ENCODE peak calls at places on chromosome 18, in four cellular contexts. Y, B, C and K are unnamed samples.

GRCh38 chr18:8813621-8814020 is 108.3 kb downstream of the MTCL1 start:
- DNase-seq in B (no peak), Y (peak), C (peak), K (peak)

GRCh38 chr18:77063256-77063655 is 69.3 kb downstream of the MBP start:
- DNase-seq in B (peak), Y (peak), C (peak), K (no peak)

GRCh38 chr18:8890957-8891464 is 185.7 kb downstream of the MTCL1 start:
- DNase-seq in Y (peak), C (peak), B (no peak), K (peak)

GRCh38 chr18:35605686-35606417 is 24.3 kb downstream of the GALNT1 start:
- DNase-seq in B (no peak), Y (peak), C (peak), K (peak)

GRCh38 chr18:7737483-7737882 is 170.4 kb downstream of the PTPRM start:
- DNase-seq in C (no peak), Y (no peak), B (no peak), K (no peak)

GRCh38 chr18:22999212-22999611 is 66.1 kb downstream of the RBBP8 start:
- DNase-seq in B (no peak), C (peak), Y (no peak), K (peak)

GRCh38 chr18:6484659-6485058 is 69.9 kb upstream of the L3MBTL4 start:
- DNase-seq in C (no peak), B (no peak), Y (no peak), K (no peak)

GRCh38 chr18:75227535-75227934 is 16.9 kb downstream of the TSHZ1 start:
- DNase-seq in C (no peak), B (no peak), Y (no peak), K (no peak)

GRCh38 chr18:9742588-9743131 is 34.6 kb downstream of the RAB31 start:
- DNase-seq in B (no peak), Y (no peak), C (peak), K (peak)

GRCh38 chr18:44185981-44186380 is 494.7 kb upstream of the SETBP1 start:
- DNase-seq in B (no peak), Y (no peak), C (no peak), K (peak)

GRCh38 chr18:78757014-78757413 is 222.6 kb upstream of the SALL3 start:
- DNase-seq in C (no peak), B (no peak), Y (no peak), K (no peak)

GRCh38 chr18:5600376-5601071 is 56.7 kb upstream of the EPB41L3 start:
- DNase-seq in B (no peak), Y (peak), C (peak), K (peak)

GRCh38 chr18:66560092-66560491 is 43.8 kb downstream of the CDH19 start:
- DNase-seq in Y (peak), B (no peak), C (no peak), K (peak)

GRCh38 chr18:56831988-56832387 is 180.8 kb downstream of the WDR7 start:
- DNase-seq in Y (peak), C (peak), B (no peak), K (no peak)

GRCh38 chr18:51279367-51279984 is 82.0 kb upstream of the MEX3C start:
- DNase-seq in C (no peak), B (peak), Y (no peak), K (no peak)

GRCh38 chr18:61892683-61893303 is at the start of gene RNF152:
- DNase-seq in B (no peak), Y (peak), C (peak), K (peak)

GRCh38 chr18:14907420-14907819 is 159.4 kb downstream of the ANKRD30B start:
- DNase-seq in Y (no peak), B (no peak), C (no peak), K (no peak)

GRCh38 chr18:10927980-10928605 is 221.3 kb downstream of the PIEZO2 start:
- DNase-seq in C (peak), Y (peak), B (peak), K (peak)
- H3K4me2 ChIP-seq in C (peak), Y (peak), B (peak), K (peak)

GRCh38 chr18:1304392-1304992 is 399.8 kb downstream of the ADCYAP1 start:
- DNase-seq in B (no peak), C (no peak), Y (no peak), K (no peak)
- H3K4me2 ChIP-seq in B (no peak), C (no peak), Y (no peak), K (no peak)

DNA sequence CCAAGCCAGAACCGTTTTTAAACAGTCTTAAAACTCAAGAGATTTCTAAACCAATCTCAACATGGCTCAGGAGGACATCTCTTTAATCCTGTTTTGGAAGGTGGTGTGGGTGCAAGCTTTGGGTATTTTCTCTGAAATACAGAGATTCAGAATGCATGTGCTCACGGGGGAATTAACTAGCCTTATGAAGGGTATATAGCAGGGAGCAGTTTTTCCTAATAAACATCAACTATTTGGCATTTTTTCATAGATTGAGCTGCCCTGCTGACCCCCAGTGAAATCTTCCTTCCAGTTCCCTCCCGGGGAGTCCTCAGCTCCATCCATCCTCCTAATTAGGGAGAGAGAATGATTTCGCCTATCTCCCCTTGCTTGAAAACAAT is 122.6 kb downstream of the SMAD7 start:
- DNase-seq in Y (no peak), B (no peak), C (no peak), K (no peak)
- H3K4me2 ChIP-seq in Y (peak), B (no peak), C (peak), K (peak)

DNA sequence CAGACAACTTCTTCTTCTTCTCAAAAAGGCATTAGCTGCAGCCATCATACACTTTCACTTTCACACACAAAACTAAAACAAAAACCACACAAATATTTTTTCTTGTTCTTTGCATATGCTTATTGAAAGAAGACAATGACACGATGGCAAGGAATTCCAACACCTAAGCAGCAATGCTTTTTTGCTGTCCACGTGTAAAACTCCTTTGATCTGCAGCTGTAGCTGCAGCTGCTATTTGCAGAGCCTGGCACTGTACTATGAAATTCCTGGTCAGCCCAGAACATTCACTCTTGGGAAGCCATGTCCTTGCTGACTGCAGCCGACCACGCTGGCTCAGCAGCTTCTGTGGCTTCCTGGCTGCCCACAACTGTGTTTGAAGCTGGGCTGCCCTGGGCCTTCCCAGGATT is 316.2 kb downstream of the CDH2 start:
- DNase-seq in C (peak), B (peak), Y (peak), K (peak)
- H3K4me2 ChIP-seq in C (peak), B (no peak), Y (no peak), K (peak)